ENCODE peak calls at places on chromosomes 4 and X, in five cellular contexts. L is kidney, Y is SK-N-SH, A is K562, B is Karpas-422. K is an unnamed sample.

GRCh38 chr4:152679414-152680281 is at the start of gene TMEM154:
- DNase-seq in L (peak; percentile 88), Y (peak; percentile 78), A (no peak), B (peak; percentile 51), K (peak; percentile 67)

GRCh38 chrX:69107747-69108410 is 57.4 kb downstream of the PJA1 start:
- DNase-seq in L (no peak), Y (no peak), A (no peak), B (no peak), K (no peak)

GRCh38 chr4:54318904-54319303 is 89.8 kb downstream of the PDGFRA start:
- DNase-seq in L (no peak), Y (peak; percentile 45), A (peak; percentile 59), B (peak; percentile 82), K (no peak)

GRCh38 chr4:87430038-87430437 is 7.7 kb downstream of the NUDT9 start:
- DNase-seq in L (no peak), Y (no peak), A (no peak), B (no peak), K (no peak)

GRCh38 chr4:26410385-26411293 is 79.6 kb downstream of the CCKAR start:
- DNase-seq in L (no peak), Y (peak; percentile 40), A (peak; percentile 14), B (peak; percentile 83), K (peak; percentile 49)

GRCh38 chr4:972651-973424 is 531 bp downstream of the DGKQ start:
- DNase-seq in L (peak; percentile 86), Y (peak; percentile 72), A (peak; percentile 75), B (peak; percentile 76), K (peak; percentile 55)

GRCh38 chr4:79241846-79242245 is 84.0 kb downstream of the NAA11 start:
- DNase-seq in L (peak; percentile 19), Y (no peak), A (no peak), B (no peak), K (no peak)

GRCh38 chr4:151604238-151604637 is 156.6 kb downstream of the GATB start:
- DNase-seq in L (no peak), Y (peak; percentile 48), A (no peak), B (peak; percentile 67), K (no peak)

GRCh38 chr4:156642161-156642560 is 329.4 kb downstream of the PDGFC start:
- DNase-seq in L (no peak), Y (no peak), A (no peak), B (no peak), K (no peak)

GRCh38 chr4:68271851-68272756 is 26.6 kb upstream of the TMPRSS11B start:
- DNase-seq in L (no peak), Y (peak; percentile 46), A (peak; percentile 31), B (peak; percentile 78), K (no peak)

GRCh38 chr4:111802191-111802590 is 343.1 kb upstream of the FAM241A start:
- DNase-seq in L (no peak), Y (no peak), A (no peak), B (no peak), K (no peak)

GRCh38 chr4:89158884-89159503 is 47.7 kb downstream of the TIGD2 start:
- DNase-seq in L (no peak), Y (peak; percentile 42), A (peak; percentile 32), B (peak; percentile 68), K (no peak)

GRCh38 chrX:18542897-18543296 is 117.5 kb downstream of the CDKL5 start:
- DNase-seq in L (no peak), Y (no peak), A (no peak), B (no peak), K (no peak)

GRCh38 chr4:152850377-152850776 is 70.6 kb downstream of the ARFIP1 start:
- DNase-seq in L (peak; percentile 74), Y (no peak), A (no peak), B (peak; percentile 73), K (no peak)

GRCh38 chrX:97322401-97322800 is 438.7 kb downstream of the RPA4 start:
- DNase-seq in L (no peak), Y (no peak), A (no peak), B (no peak), K (no peak)

GRCh38 chrX:96692454-96692853 is 7.8 kb downstream of the DIAPH2 start:
- DNase-seq in L (no peak), Y (no peak), A (no peak), B (no peak), K (no peak)

GRCh38 chr4:105472871-105473339 is 957 bp downstream of the PPA2 start:
- DNase-seq in L (no peak), Y (peak; percentile 40), A (peak; percentile 24), B (no peak), K (no peak)

GRCh38 chrX:96417695-96418094 is 266.9 kb upstream of the DIAPH2 start:
- DNase-seq in L (no peak), Y (no peak), A (no peak), B (no peak), K (no peak)

GRCh38 chr4:160495356-160495755 is 1392.5 kb downstream of the RAPGEF2 start:
- DNase-seq in L (no peak), Y (peak; percentile 17), A (no peak), B (no peak), K (no peak)

GRCh38 chr4:89469930-89470375 is 162.4 kb upstream of the GPRIN3 start:
- DNase-seq in L (no peak), Y (no peak), A (no peak), B (no peak), K (no peak)

GRCh38 chr4:156970501-156971167 is 965 bp downstream of the PDGFC start:
- DNase-seq in L (peak; percentile 90), Y (peak; percentile 68), A (no peak), B (no peak), K (peak; percentile 54)

GRCh38 chrX:78029663-78030062 is 60.2 kb upstream of the PGAM4 start:
- DNase-seq in L (no peak), Y (peak; percentile 38), A (peak; percentile 6), B (peak; percentile 76), K (peak; percentile 27)

GRCh38 chrX:153926863-153927685 is 1.0 kb upstream of the ARHGAP4 start:
- DNase-seq in L (peak; percentile 85), Y (peak; percentile 69), A (peak; percentile 31), B (peak; percentile 94), K (peak; percentile 66)

DNA sequence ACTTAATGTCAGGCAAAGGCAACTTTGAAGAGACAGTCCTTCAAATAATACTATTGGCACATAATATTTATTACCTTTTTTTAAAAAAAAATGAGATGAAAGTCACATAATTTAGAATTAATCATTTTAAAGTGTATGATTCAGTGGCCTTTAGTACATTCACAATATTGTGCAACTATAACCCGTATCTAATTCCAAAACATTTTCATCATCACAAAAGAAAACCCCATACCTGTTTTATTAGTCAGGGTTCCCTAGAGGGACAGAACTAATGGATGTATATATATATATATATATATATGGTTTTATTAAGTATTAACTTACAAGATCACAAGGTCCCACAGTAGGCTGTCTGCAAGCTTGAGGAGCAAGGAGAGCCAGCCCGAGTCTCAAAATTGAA is 94.8 kb upstream of the TEX13A start:
- DNase-seq in L (no peak), Y (no peak), A (no peak), B (no peak), K (no peak)
- H3K9ac ChIP-seq in L (no peak overlapping the region), Y (no peak overlapping the region), A (no peak overlapping the region), B (no peak overlapping the region), K (no peak overlapping the region)

GRCh38 chrX:6904178-6904577 is 243.3 kb upstream of the STS start:
- DNase-seq in L (no peak), Y (no peak), A (no peak), B (no peak), K (no peak)
- H3K9ac ChIP-seq in L (no peak overlapping the region), Y (no peak overlapping the region), A (no peak overlapping the region), B (no peak overlapping the region), K (no peak overlapping the region)

GRCh38 chrX:106036716-106037115 is 1.8 kb downstream of the SERPINA7 start:
- DNase-seq in L (no peak), Y (no peak), A (no peak), B (no peak), K (no peak)

GRCh38 chrX:106042296-106042695 is 3.8 kb upstream of the SERPINA7 start:
- DNase-seq in L (no peak), Y (no peak), A (no peak), B (no peak), K (peak; percentile 22)

GRCh38 chrX:106038625-106039024 is at the start of gene SERPINA7:
- DNase-seq in L (no peak), Y (no peak), A (no peak), B (no peak), K (no peak)

GRCh38 chrX:106037835-106038473 is 573 bp downstream of the SERPINA7 start:
- DNase-seq in L (no peak), Y (no peak), A (no peak), B (no peak), K (no peak)

DNA sequence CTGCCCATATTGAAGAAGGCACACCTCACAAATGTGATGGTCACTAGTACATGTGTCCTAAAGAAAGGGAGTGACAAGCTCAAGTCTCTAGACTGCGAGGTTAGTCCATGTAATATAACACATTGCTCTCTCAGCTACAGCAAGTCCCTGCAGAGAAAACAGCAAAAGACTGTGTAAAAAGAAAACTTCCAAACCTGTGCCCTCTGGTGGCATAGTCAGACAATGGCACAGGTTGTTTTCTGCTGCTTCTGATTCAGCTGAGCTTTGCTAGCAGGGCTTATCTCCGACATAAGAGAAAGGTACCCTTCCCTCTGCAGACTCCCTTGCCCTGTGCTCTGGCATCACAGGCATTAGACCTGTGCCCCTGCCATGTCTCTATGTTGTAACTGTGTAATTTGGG is 1.4 kb upstream of the SERPINA7 start:
- DNase-seq in L (no peak), Y (no peak), A (no peak), B (peak; percentile 47), K (peak; percentile 19)
- H3K9ac ChIP-seq in L (no peak overlapping the region), Y (no peak overlapping the region), A (no peak overlapping the region), B (no peak overlapping the region), K (no peak overlapping the region)

DNA sequence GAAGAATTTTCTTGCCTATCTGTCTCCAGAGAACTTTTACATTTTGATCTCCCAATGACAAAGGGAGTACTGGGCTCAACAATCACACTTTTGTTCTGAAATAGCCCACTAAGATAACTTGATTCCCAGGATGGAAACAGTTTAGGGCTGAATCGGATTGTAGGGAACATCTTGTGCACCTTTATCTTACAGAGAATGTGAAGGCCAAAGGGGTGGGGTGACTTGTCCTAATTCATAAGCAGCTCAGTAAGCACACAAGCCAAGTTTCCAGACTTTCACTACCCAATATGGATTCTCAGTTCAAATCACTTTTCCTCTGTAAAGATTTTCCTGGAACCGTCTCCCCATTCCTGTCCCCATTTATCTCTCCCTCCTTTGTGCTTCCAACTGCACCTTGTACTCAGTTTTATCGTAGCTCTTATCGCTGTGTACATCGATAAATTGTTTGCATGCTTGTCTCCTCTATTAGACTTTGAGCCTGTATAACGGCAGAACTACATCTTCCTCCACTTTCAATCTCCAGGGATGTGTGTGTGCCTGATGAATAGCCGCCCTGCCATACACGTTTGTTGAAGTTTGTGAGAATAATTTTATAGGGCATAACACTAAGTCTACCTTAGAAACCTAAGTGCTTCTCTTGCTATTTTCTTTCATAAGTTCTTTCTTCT is 77.4 kb downstream of the MBNL3 start:
- DNase-seq in L (no peak), Y (no peak), A (no peak), B (no peak), K (no peak)
- H3K9ac ChIP-seq in L (no peak overlapping the region), Y (no peak overlapping the region), A (no peak overlapping the region), B (no peak overlapping the region), K (no peak overlapping the region)

DNA sequence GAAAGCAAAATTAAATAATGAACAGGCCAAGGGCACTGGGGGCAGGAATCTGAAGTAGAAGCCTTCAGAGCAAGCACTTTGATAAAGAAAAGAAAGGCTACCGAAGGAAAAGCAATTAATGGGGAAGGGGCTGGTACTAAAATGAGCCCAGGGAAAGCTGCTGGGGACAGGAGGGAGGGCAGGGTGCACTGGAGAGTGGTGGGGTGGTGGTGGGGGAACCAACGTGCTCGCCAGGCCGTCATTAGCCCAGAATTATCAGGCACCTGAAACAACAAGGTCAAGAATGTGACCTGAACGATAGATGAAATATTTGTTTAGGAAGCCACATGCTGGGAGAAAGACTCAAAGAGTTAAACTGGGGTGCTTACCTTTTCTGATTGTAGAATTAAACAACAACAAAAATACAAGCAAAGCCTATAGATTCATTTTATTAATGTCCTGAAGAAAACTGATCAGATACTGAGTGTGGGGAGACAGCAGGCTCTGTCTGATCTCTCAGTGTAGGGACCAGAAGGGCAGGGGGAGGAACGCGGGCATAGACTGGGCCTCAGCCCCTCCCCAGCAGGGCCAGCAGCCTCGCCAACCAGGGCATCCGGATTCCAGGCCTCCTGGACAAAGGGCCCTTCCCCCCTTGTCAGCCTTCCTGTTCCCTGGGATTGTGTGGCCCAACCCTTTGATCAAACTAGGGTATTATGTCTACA is 239.7 kb upstream of the KLF3 start:
- DNase-seq in L (peak; percentile 70), Y (peak; percentile 5), A (no peak), B (no peak), K (peak; percentile 69)
- H3K9ac ChIP-seq in L (no peak overlapping the region), Y (no peak overlapping the region), A (no peak overlapping the region), B (no peak overlapping the region), K (no peak overlapping the region)

K was measured in colonic mucosa.